ENCODE peak calls at places on chromosomes 16 and 17, in eight cellular contexts. L, U, E, C, R, Q, Y and K are unnamed samples. For H3K36me3, the result is how much of the 10 kb centered on the place peaks cover.

GRCh38 chr17:75418523-75419050 is 13.1 kb upstream of the GRB2 start:
- DNase-seq in R (no peak), Q (no peak), E (no peak), U (no peak), L (no peak), C (no peak), Y (no peak), K (no peak)

GRCh38 chr17:81804559-81805399 is 829 bp downstream of the GCGR start:
- DNase-seq in C (no peak), R (no peak), L (no peak), Q (no peak), Y (no peak), U (peak), E (no peak), K (no peak)

GRCh38 chr16:51756447-51757123 is 605.5 kb upstream of the SALL1 start:
- DNase-seq in E (no peak), U (no peak), Q (no peak), L (no peak), C (no peak), Y (no peak), R (no peak), K (no peak)

GRCh38 chr16:22235839-22236745 is 30.0 kb downstream of the EEF2K start:
- DNase-seq in Q (peak), Y (no peak), R (no peak), C (no peak), E (no peak), L (no peak), U (no peak), K (no peak)

GRCh38 chr17:60091109-60091508 is 12.4 kb upstream of the HEATR6 start:
- DNase-seq in C (no peak), L (no peak), Q (no peak), U (no peak), R (no peak), Y (no peak), E (no peak), K (no peak)

GRCh38 chr17:4742629-4743028 is 2.9 kb upstream of the CXCL16 start:
- DNase-seq in L (no peak), Y (no peak), E (no peak), C (no peak), R (no peak), U (no peak), Q (no peak), K (peak)

GRCh38 chr16:55021595-55022475 is 91.2 kb downstream of the IRX5 start:
- DNase-seq in U (peak), Y (no peak), E (peak), C (no peak), L (no peak), R (no peak), Q (no peak), K (no peak)

GRCh38 chr17:57256708-57257112 is 387 bp downstream of the MSI2 start:
- DNase-seq in Y (peak), E (no peak), U (peak), C (peak), L (peak), R (peak), Q (peak), K (peak)

GRCh38 chr16:57815987-57816745 is 13.9 kb upstream of the KIFC3 start:
- DNase-seq in Q (peak), C (peak), E (peak), L (peak), R (peak), U (peak), Y (peak), K (peak)

GRCh38 chr16:30416047-30416603 is 8.7 kb downstream of the ZNF771 start:
- DNase-seq in Q (no peak), U (no peak), R (no peak), Y (no peak), C (no peak), E (no peak), L (no peak), K (no peak)

GRCh38 chr17:37255434-37255833 is 120.4 kb upstream of the C17orf78 start:
- DNase-seq in U (no peak), R (no peak), Q (no peak), Y (no peak), C (no peak), L (no peak), E (no peak), K (no peak)

GRCh38 chr16:67943619-67944503 is at the start of gene LCAT:
- DNase-seq in L (no peak), Q (peak), U (no peak), C (no peak), Y (peak), E (no peak), R (no peak), K (no peak)

GRCh38 chr17:59856859-59857794 is 35.6 kb downstream of the TUBD1 start:
- DNase-seq in R (no peak), E (no peak), Q (no peak), U (peak), Y (peak), C (no peak), L (no peak), K (no peak)

GRCh38 chr16:19073344-19073743 is 5.9 kb downstream of the COQ7 start:
- DNase-seq in L (no peak), R (no peak), Q (no peak), E (no peak), C (no peak), U (no peak), Y (no peak), K (no peak)

GRCh38 chr16:48978501-48978900 is 303.1 kb downstream of the CBLN1 start:
- DNase-seq in R (no peak), E (no peak), Q (no peak), C (no peak), L (no peak), U (no peak), Y (no peak), K (no peak)

GRCh38 chr16:29745853-29746345 is at the start of gene C16orf54:
- DNase-seq in L (peak), U (peak), E (no peak), R (peak), C (no peak), Q (peak), Y (peak), K (peak)

GRCh38 chr17:44044092-44044491 is 22.4 kb downstream of the LSM12 start:
- DNase-seq in C (no peak), R (no peak), Y (no peak), L (no peak), U (no peak), E (no peak), Q (no peak), K (no peak)
- H3K36me3 ChIP-seq in C (under half), R (under half), Y (under half), L (under half), U (under half), E (under half), Q (under half), K (under half)

GRCh38 chr16:85595299-85595661 is 17.8 kb upstream of the GSE1 start:
- DNase-seq in R (no peak), C (no peak), Q (no peak), L (no peak), E (no peak), U (no peak), Y (no peak), K (no peak)
- H3K36me3 ChIP-seq in R (under half), C (under half), Q (under half), L (under half), E (under half), U (under half), Y (under half), K (under half)

DNA sequence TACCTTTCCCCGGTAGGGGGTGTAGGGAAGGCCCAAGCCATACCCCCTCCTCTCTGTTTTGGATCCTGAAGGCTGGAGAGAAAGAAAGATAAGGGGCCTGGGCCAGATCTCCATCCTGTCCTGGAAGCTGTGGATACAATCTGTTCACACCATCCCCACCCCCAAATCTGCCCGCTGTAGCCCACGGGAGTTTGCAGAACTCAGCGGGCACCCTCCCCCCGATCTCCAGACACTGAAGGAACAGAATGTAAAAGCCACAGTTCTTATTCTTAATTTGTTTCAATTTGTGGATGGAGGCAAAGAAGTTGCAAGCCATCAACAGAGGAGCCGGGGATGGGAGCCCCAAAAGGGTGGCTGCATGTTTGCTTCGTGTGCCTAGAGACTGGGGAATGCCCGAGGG is 27.2 kb downstream of the GJD3 start:
- DNase-seq in L (no peak), Q (no peak), R (no peak), Y (no peak), E (no peak), U (no peak), C (no peak), K (no peak)
- H3K36me3 ChIP-seq in L (under half), Q (under half), R (under half), Y (under half), E (under half), U (under half), C (under half), K (under half)

GRCh38 chr17:41907633-41908539 is 10.9 kb downstream of the ACLY start:
- DNase-seq in E (peak), Y (no peak), C (no peak), U (no peak), R (no peak), Q (no peak), L (no peak), K (no peak)
- H3K36me3 ChIP-seq in E (half or more), Y (half or more), C (half or more), U (half or more), R (half or more), Q (half or more), L (half or more), K (half or more)